ENCODE peak calls at places on chromosomes 5 and 9, in eight cellular contexts. V, F, C, R, P, L, T and M are unnamed samples.

GRCh38 chr5:133655966-133656365 is 43.6 kb upstream of the FSTL4 start:
- DNase-seq in F (no peak), V (no peak), T (no peak), P (no peak), R (no peak), L (no peak), C (no peak), M (no peak)

GRCh38 chr5:93890657-93891056 is 149.3 kb upstream of the POU5F2 start:
- DNase-seq in V (no peak), F (no peak), T (no peak), P (no peak), R (peak; percentile 73), L (peak; percentile 35), C (no peak), M (no peak)

GRCh38 chr5:136729901-136730355 is 364.6 kb upstream of the TRPC7 start:
- DNase-seq in L (peak; percentile 89), F (peak; percentile 72), C (no peak), T (peak; percentile 94), P (no peak), R (peak; percentile 96), V (no peak), M (no peak)

GRCh38 chr5:130189961-130190360 is 285.7 kb downstream of the CHSY3 start:
- DNase-seq in R (peak; percentile 4), T (peak; percentile 65), L (no peak), C (no peak), F (no peak), V (no peak), P (peak; percentile 23), M (no peak)

GRCh38 chr9:33375238-33375840 is 27.0 kb downstream of the AQP7 start:
- DNase-seq in V (peak; percentile 77), P (no peak), F (peak; percentile 19), L (no peak), T (no peak), C (no peak), R (peak; percentile 45), M (no peak)

GRCh38 chr9:82923410-82924242 is 139.3 kb downstream of the RASEF start:
- DNase-seq in P (peak; percentile 55), R (peak; percentile 54), C (no peak), L (no peak), F (no peak), V (no peak), T (no peak), M (no peak)

GRCh38 chr5:67094476-67095300 is 101.9 kb downstream of the CD180 start:
- DNase-seq in C (no peak), P (no peak), T (no peak), V (peak; percentile 83), R (peak; percentile 86), F (peak; percentile 56), L (peak; percentile 84), M (no peak)

GRCh38 chr5:112907166-112907611 is 14.8 kb downstream of the REEP5 start:
- DNase-seq in T (no peak), V (no peak), L (no peak), C (no peak), R (no peak), P (no peak), F (no peak), M (no peak)

GRCh38 chr9:93911871-93912554 is 43.1 kb downstream of the BARX1 start:
- DNase-seq in L (no peak), C (no peak), T (no peak), V (peak; percentile 64), P (no peak), R (no peak), F (peak; percentile 3), M (no peak)

GRCh38 chr9:121998513-121999049 is 94.5 kb downstream of the TTLL11 start:
- DNase-seq in T (no peak), V (peak; percentile 10), R (no peak), L (no peak), P (no peak), F (no peak), C (no peak), M (peak; percentile 6)

DNA sequence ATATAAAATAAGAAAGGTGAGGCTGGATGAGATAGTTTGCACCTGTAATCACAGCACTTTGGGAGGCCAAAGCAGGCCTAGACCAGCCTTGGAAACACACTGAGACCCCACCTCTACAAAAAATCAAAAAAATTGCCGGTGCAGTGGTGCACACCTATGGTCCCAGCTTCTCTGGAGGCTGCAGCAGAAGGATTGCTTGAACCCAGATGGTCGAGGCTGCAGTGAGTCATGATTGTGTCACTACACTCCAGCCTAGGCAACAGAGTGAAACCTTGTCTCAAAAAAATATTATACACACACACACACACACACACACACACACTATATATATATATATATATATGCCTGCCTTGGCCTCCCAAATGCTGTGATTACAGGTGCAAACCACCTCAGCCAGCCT is 1.3 kb downstream of the SLC35D2 start:
- DNase-seq in T (no peak), R (peak; percentile 28), L (peak; percentile 26), F (peak; percentile 45), C (no peak), V (no peak), P (no peak), M (no peak)
- H3K9ac ChIP-seq in T (no peak overlapping the region), R (no peak overlapping the region), L (peak overlapping the region; percentile 88), F (no peak overlapping the region), C (no peak overlapping the region), V (no peak overlapping the region), P (no peak overlapping the region), M (no peak overlapping the region)

DNA sequence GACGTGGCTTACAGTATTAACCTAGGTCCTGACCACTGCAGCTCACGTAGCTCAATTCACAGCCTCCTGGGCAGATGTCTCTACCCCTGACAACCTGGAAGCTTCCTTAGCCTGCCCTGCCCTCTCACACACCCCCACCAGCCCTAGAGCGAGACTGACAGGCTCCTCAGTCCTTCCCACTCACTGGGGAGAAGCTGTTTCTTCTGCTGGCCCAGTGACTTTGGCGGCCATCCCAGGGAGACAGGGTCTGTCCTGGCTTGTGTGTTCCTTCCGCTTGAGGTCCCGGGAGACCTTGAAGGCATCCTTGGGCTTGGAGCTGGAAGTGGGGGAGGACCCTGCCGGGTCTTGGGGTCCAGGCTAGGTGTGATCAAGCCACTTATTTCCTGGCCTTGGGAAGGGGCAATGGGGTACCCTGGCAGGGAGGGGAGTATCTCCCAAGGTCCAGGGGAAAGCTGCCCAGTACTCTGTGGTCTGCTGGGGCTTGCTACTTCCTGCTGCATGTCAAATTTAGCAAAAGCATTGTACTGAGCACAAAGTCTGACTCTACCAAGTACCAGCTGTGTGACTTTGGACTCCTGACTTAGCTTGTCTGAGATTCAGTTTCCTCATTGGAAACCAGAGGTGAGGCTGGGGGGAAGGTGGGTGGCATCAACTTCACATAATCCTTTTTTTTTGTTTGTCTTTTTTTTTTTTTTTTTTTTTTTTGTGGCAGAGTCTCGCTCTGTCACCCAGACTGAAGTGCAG is 1.9 kb downstream of the MIGA2 start:
- DNase-seq in F (no peak), R (no peak), V (no peak), P (no peak), T (no peak), C (no peak), L (no peak), M (no peak)
- H3K4me3 ChIP-seq in F (no peak overlapping the region), R (peak overlapping the region; percentile 80), V (peak overlapping the region; percentile 91), P (peak overlapping the region; percentile 96), T (peak overlapping the region; percentile 78), C (no peak overlapping the region), L (peak overlapping the region; percentile 92), M (peak overlapping the region; percentile 66)

GRCh38 chr9:136329211-136329627 is 1.9 kb downstream of the GPSM1 start:
- DNase-seq in L (no peak), R (no peak), F (no peak), P (peak; percentile 42), C (no peak), T (no peak), V (no peak), M (no peak)

GRCh38 chr9:136330406-136330990 is 3.2 kb downstream of the GPSM1 start:
- DNase-seq in C (no peak), F (no peak), R (no peak), V (no peak), T (no peak), P (no peak), L (no peak), M (no peak)

GRCh38 chr9:136328622-136329041 is 1.3 kb downstream of the GPSM1 start:
- DNase-seq in T (no peak), P (peak; percentile 44), V (no peak), C (no peak), R (peak; percentile 55), F (peak; percentile 36), L (peak; percentile 57), M (no peak)

GRCh38 chr9:136331030-136331429 is 3.7 kb downstream of the GPSM1 start:
- DNase-seq in C (no peak), V (no peak), T (no peak), L (no peak), F (no peak), P (no peak), R (no peak), M (no peak)

GRCh38 chr9:136329636-136330405 is 2.5 kb downstream of the GPSM1 start:
- DNase-seq in P (no peak), V (no peak), L (no peak), C (no peak), T (no peak), R (no peak), F (no peak), M (no peak)
- H3K9ac ChIP-seq in P (peak overlapping the region; percentile 72), V (no peak overlapping the region), L (peak overlapping the region; percentile 91), C (no peak overlapping the region), T (no peak overlapping the region), R (peak overlapping the region; percentile 88), F (peak overlapping the region; percentile 98), M (no peak overlapping the region)

GRCh38 chr9:26264709-26265601 is 586.7 kb upstream of the TUSC1 start:
- DNase-seq in F (peak; percentile 93), V (no peak), P (no peak), L (peak; percentile 91), T (peak; percentile 93), R (peak; percentile 99), C (no peak), M (no peak)

GRCh38 chr9:26263451-26263850 is 585.2 kb upstream of the TUSC1 start:
- DNase-seq in F (no peak), P (no peak), V (no peak), T (no peak), L (no peak), C (no peak), R (peak; percentile 53), M (no peak)

GRCh38 chr9:26260238-26260637 is 582.0 kb upstream of the TUSC1 start:
- DNase-seq in P (no peak), V (no peak), T (peak; percentile 92), L (peak; percentile 26), C (no peak), F (peak; percentile 28), R (peak; percentile 63), M (no peak)

GRCh38 chr9:26262431-26262830 is 584.2 kb upstream of the TUSC1 start:
- DNase-seq in R (peak; percentile 10), T (peak; percentile 35), L (peak; percentile 52), F (peak; percentile 61), V (no peak), P (no peak), C (no peak), M (no peak)

DNA sequence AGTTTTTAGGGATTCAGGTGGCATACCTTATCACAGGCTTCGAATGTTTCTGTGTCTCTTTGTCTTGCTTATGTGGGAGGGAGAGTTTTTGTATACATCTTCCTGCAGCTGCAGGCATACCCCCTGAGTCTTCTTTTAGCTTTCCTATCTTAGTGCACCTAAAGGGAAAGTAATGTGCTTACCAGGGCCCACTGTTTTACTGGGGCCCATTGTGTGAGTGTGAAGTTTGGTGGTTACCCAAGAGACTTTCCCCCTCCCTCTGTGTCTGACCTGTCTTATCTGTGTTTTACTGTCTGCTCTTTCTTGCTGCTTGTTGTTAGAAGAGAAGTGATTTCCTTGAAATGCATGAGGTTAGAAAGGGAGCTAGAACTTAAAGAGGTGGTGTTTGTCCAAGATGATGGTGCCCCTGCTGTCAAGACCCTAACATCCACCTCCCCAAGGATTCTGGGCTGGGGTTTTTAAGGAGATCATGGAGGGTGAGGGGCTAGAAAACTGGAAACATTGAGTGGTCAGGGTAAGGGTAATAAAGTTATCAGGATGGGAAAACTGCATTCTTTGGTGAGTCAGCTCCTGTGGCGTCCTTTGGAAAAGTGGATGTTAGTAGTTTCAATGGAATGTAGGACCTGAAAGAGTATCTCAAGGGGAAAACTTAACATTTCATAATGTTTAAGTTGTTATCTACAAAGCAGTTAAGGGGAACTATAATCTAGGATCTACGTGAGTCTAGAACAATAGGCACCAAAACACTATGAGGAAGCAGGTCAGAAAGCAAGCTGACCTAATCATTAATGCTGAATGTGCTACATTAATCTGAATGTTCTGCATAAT is 583.5 kb upstream of the TUSC1 start:
- DNase-seq in C (no peak), V (peak; percentile 49), L (peak; percentile 89), P (no peak), F (peak; percentile 87), T (peak; percentile 86), R (peak; percentile 90), M (no peak)
- H3K4me3 ChIP-seq in C (no peak overlapping the region), V (peak overlapping the region; percentile 26), L (no peak overlapping the region), P (no peak overlapping the region), F (no peak overlapping the region), T (peak overlapping the region; percentile 41), R (no peak overlapping the region), M (no peak overlapping the region)